ENCODE peak calls at places on chromosome 5, in eight cellular contexts. A, R, B, K, X, U, W and H are unnamed samples.

GRCh38 chr5:78755822-78756429 is 107.4 kb upstream of the LHFPL2 start:
- DNase-seq in A (no peak), R (no peak), B (no peak), K (no peak), X (no peak), U (no peak), W (no peak), H (no peak)

GRCh38 chr5:1187950-1188334 is 13.5 kb upstream of the SLC6A19 start:
- DNase-seq in A (no peak), R (no peak), B (no peak), K (no peak), X (no peak), U (no peak), W (peak), H (no peak)

GRCh38 chr5:132435891-132436290 is 54.7 kb downstream of the IRF1 start:
- DNase-seq in A (no peak), R (no peak), B (no peak), K (no peak), X (no peak), U (no peak), W (no peak), H (no peak)

GRCh38 chr5:160379485-160379884 is 9.1 kb upstream of the C1QTNF2 start:
- DNase-seq in A (no peak), R (no peak), B (no peak), K (no peak), X (no peak), U (no peak), W (no peak), H (no peak)

GRCh38 chr5:11504794-11505193 is 399.5 kb downstream of the CTNND2 start:
- DNase-seq in A (no peak), R (no peak), B (no peak), K (no peak), X (no peak), U (no peak), W (peak), H (peak)

GRCh38 chr5:177445052-177446016 is 1.3 kb upstream of the PRR7 start:
- DNase-seq in A (no peak), R (no peak), B (no peak), K (no peak), X (peak), U (peak), W (no peak), H (no peak)

GRCh38 chr5:157371655-157372471 is 88.2 kb upstream of the NIPAL4 start:
- DNase-seq in A (no peak), R (peak), B (no peak), K (no peak), X (no peak), U (no peak), W (no peak), H (no peak)

GRCh38 chr5:166093312-166093711 is 2198.1 kb upstream of the WWC1 start:
- DNase-seq in A (no peak), R (no peak), B (no peak), K (no peak), X (no peak), U (no peak), W (no peak), H (no peak)

GRCh38 chr5:170623576-170624181 is 119.9 kb downstream of the KCNIP1 start:
- DNase-seq in A (peak), R (peak), B (peak), K (no peak), X (peak), U (no peak), W (peak), H (peak)

GRCh38 chr5:31359839-31360238 is 166.4 kb downstream of the CDH6 start:
- DNase-seq in A (no peak), R (no peak), B (no peak), K (no peak), X (no peak), U (no peak), W (no peak), H (no peak)

GRCh38 chr5:76960004-76960625 is 7.3 kb downstream of the CRHBP start:
- DNase-seq in A (no peak), R (no peak), B (no peak), K (no peak), X (peak), U (peak), W (no peak), H (no peak)

GRCh38 chr5:163379298-163380155 is 57.9 kb upstream of the CCNG1 start:
- DNase-seq in A (no peak), R (peak), B (no peak), K (no peak), X (no peak), U (no peak), W (no peak), H (peak)

DNA sequence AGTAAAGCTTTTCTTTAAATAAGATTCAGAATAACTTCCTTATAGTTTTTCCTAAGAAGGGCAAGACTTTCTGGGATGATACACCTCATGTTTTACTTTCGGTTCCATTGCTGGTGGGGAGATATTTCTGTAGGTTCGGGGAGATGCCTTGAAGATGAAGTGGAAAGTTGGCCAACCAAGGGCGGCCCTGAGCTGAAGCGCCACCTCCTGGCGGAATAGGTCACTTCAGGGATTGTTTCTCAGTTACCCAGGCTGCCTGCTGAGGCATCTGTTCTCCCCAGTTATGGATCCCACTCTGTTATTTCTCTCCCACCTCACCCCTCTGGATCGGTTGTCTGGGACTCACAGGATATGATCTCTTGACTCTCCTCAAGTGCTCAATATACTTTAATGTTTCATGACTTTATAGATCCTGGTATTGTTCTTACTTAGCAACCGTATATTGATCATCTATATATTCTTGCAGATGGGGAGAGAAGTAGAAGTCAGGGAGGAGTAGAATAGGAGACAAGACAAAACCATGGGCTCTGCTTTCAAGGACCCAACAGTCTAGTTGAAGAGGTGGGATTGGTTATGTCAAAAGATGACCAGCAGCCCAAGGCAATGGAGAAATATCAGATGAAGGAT is 23.4 kb downstream of the MEGF10 start:
- DNase-seq in A (peak), R (peak), B (peak), K (no peak), X (peak), U (peak), W (peak), H (peak)
- TF ChIP-seq CTCF in A (peak), R (peak), B (peak), K (peak), X (peak), U (peak), W (peak), H (peak)

GRCh38 chr5:151062405-151063135 is 18.3 kb downstream of the TNIP1 start:
- DNase-seq in A (no peak), R (no peak), B (peak), K (no peak), X (no peak), U (no peak), W (no peak), H (no peak)

GRCh38 chr5:151056367-151057306 is 24.2 kb downstream of the TNIP1 start:
- DNase-seq in A (no peak), R (no peak), B (peak), K (no peak), X (no peak), U (no peak), W (no peak), H (no peak)

GRCh38 chr5:151060742-151061141 is 20.1 kb downstream of the TNIP1 start:
- DNase-seq in A (no peak), R (no peak), B (peak), K (no peak), X (no peak), U (no peak), W (no peak), H (no peak)

GRCh38 chr5:151058301-151058700 is 22.5 kb downstream of the TNIP1 start:
- DNase-seq in A (no peak), R (no peak), B (no peak), K (no peak), X (no peak), U (no peak), W (no peak), H (no peak)

GRCh38 chr5:151058891-151059611 is 21.8 kb downstream of the TNIP1 start:
- DNase-seq in A (no peak), R (no peak), B (peak), K (no peak), X (no peak), U (no peak), W (no peak), H (no peak)
- TF ChIP-seq CTCF in A (no peak), R (no peak), B (no peak), K (no peak), X (no peak), U (no peak), W (no peak), H (no peak)

GRCh38 chr5:36457511-36458260 is 148.7 kb upstream of the SLC1A3 start:
- DNase-seq in A (no peak), R (peak), B (no peak), K (no peak), X (no peak), U (no peak), W (no peak), H (no peak)
- TF ChIP-seq CTCF in A (no peak), R (no peak), B (no peak), K (no peak), X (no peak), U (no peak), W (no peak), H (no peak)

GRCh38 chr5:136374003-136374402 is 8.7 kb upstream of the TRPC7 start:
- DNase-seq in A (peak), R (peak), B (no peak), K (no peak), X (peak), U (no peak), W (no peak), H (peak)
- TF ChIP-seq CTCF in A (no peak), R (peak), B (peak), K (no peak), X (peak), U (peak), W (no peak), H (no peak)

DNA sequence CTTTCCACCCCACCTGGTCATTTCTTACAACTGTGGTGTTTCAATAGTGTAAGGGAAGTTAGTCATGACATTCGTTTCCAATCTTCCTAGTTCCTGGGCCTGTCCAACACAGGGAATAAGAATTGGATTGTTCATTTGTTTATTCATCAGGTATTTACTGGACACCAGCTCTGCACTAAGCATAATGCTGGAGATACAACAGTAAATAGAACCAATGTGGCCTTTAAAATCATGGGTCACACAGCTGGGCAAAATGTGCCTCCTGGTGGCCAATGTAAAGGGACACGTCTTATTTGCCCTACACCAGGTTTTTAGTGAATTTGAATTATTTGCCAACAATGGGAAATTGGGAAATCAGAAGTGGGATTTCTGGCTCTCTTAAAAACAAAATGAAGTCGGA is 10.4 kb downstream of the ABLIM3 start:
- DNase-seq in A (no peak), R (no peak), B (no peak), K (no peak), X (no peak), U (no peak), W (no peak), H (no peak)
- TF ChIP-seq CTCF in A (peak), R (peak), B (no peak), K (peak), X (no peak), U (no peak), W (peak), H (peak)